ENCODE peak calls at places on chromosomes 4 and X, in four cellular contexts. One of them, this sample, is unnamed.

GRCh38 chr4:157775971-157776370 is 396.9 kb downstream of the GASK1B start:
- DNase-seq in H9: no peak
- DNase-seq in OCI-LY7: no peak
- DNase-seq in mammary epithelial cell: no peak
- DNase-seq in this sample: no peak

GRCh38 chr4:88457307-88458090 is 580 bp downstream of the HERC5 start:
- DNase-seq in H9: peak; percentile 64
- DNase-seq in OCI-LY7: no peak
- DNase-seq in mammary epithelial cell: peak; percentile 38
- DNase-seq in this sample: peak; percentile 8

GRCh38 chr4:21757281-21757680 is 191.3 kb downstream of the KCNIP4 start:
- DNase-seq in H9: no peak
- DNase-seq in OCI-LY7: no peak
- DNase-seq in mammary epithelial cell: no peak
- DNase-seq in this sample: no peak

GRCh38 chrX:13418126-13419091 is 98.6 kb upstream of the ATXN3L start:
- DNase-seq in H9: no peak
- DNase-seq in OCI-LY7: no peak
- DNase-seq in mammary epithelial cell: peak; percentile 60
- DNase-seq in this sample: peak; percentile 48

GRCh38 chr4:6199344-6199921 is 916 bp downstream of the JAKMIP1 start:
- DNase-seq in H9: no peak
- DNase-seq in OCI-LY7: no peak
- DNase-seq in mammary epithelial cell: peak; percentile 17
- DNase-seq in this sample: peak; percentile 10

GRCh38 chrX:134985479-134985878 is 5.3 kb upstream of the SMIM10 start:
- DNase-seq in H9: no peak
- DNase-seq in OCI-LY7: no peak
- DNase-seq in mammary epithelial cell: no peak
- DNase-seq in this sample: no peak

GRCh38 chr4:101191302-101192098 is 155.8 kb downstream of the PPP3CA start:
- DNase-seq in H9: peak; percentile 61
- DNase-seq in OCI-LY7: no peak
- DNase-seq in mammary epithelial cell: no peak
- DNase-seq in this sample: peak; percentile 93

GRCh38 chr4:83082777-83083176 is 31.8 kb downstream of the PLAC8 start:
- DNase-seq in H9: no peak
- DNase-seq in OCI-LY7: no peak
- DNase-seq in mammary epithelial cell: peak; percentile 51
- DNase-seq in this sample: peak; percentile 10

GRCh38 chr4:159425749-159426376 is 323.0 kb downstream of the RAPGEF2 start:
- DNase-seq in H9: no peak
- DNase-seq in OCI-LY7: no peak
- DNase-seq in mammary epithelial cell: no peak
- DNase-seq in this sample: no peak

GRCh38 chr4:171812377-171813194 is 618 bp upstream of the GALNTL6 start:
- DNase-seq in H9: peak; percentile 40
- DNase-seq in OCI-LY7: no peak
- DNase-seq in mammary epithelial cell: peak; percentile 0
- DNase-seq in this sample: no peak

GRCh38 chr4:36278789-36279188 is 2.6 kb upstream of the DTHD1 start:
- DNase-seq in H9: no peak
- DNase-seq in OCI-LY7: no peak
- DNase-seq in mammary epithelial cell: peak; percentile 96
- DNase-seq in this sample: no peak

GRCh38 chr4:87037921-87038320 is 103.1 kb downstream of the AFF1 start:
- DNase-seq in H9: no peak
- DNase-seq in OCI-LY7: peak; percentile 16
- DNase-seq in mammary epithelial cell: no peak
- DNase-seq in this sample: no peak

GRCh38 chrX:7090506-7091095 is 56.9 kb upstream of the STS start:
- DNase-seq in H9: no peak
- DNase-seq in OCI-LY7: no peak
- DNase-seq in mammary epithelial cell: no peak
- DNase-seq in this sample: no peak

GRCh38 chrX:3268804-3269203 is 77.6 kb downstream of the MXRA5 start:
- DNase-seq in H9: no peak
- DNase-seq in OCI-LY7: no peak
- DNase-seq in mammary epithelial cell: peak; percentile 52
- DNase-seq in this sample: peak; percentile 52

GRCh38 chrX:54230440-54231148 is 47.5 kb upstream of the FAM120C start:
- DNase-seq in H9: no peak
- DNase-seq in OCI-LY7: no peak
- DNase-seq in mammary epithelial cell: no peak
- DNase-seq in this sample: peak; percentile 31

GRCh38 chr4:143531773-143532491 is 18.4 kb downstream of the SMARCA5 start:
- DNase-seq in H9: no peak
- DNase-seq in OCI-LY7: no peak
- DNase-seq in mammary epithelial cell: no peak
- DNase-seq in this sample: no peak

GRCh38 chr4:79467246-79467932 is 59.4 kb upstream of the GK2 start:
- DNase-seq in H9: no peak
- DNase-seq in OCI-LY7: no peak
- DNase-seq in mammary epithelial cell: no peak
- DNase-seq in this sample: peak; percentile 23

GRCh38 chr4:77697860-77698599 is 92.4 kb downstream of the CXCL13 start:
- DNase-seq in H9: peak; percentile 65
- DNase-seq in OCI-LY7: peak; percentile 31
- DNase-seq in mammary epithelial cell: peak; percentile 64
- DNase-seq in this sample: peak; percentile 55

GRCh38 chrX:123704781-123705180 is 28.1 kb downstream of the THOC2 start:
- DNase-seq in H9: no peak
- DNase-seq in OCI-LY7: no peak
- DNase-seq in mammary epithelial cell: no peak
- DNase-seq in this sample: no peak

GRCh38 chr4:139656614-139657486 is 8.8 kb upstream of the MGST2 start:
- DNase-seq in H9: peak; percentile 76
- DNase-seq in OCI-LY7: peak; percentile 81
- DNase-seq in mammary epithelial cell: peak; percentile 73
- DNase-seq in this sample: peak; percentile 56

GRCh38 chr4:48692897-48693296 is 87.2 kb downstream of the FRYL start:
- DNase-seq in H9: no peak
- DNase-seq in OCI-LY7: no peak
- DNase-seq in mammary epithelial cell: no peak
- DNase-seq in this sample: peak; percentile 23

GRCh38 chrX:131675596-131676194 is 131.8 kb downstream of the OR13H1 start:
- DNase-seq in H9: peak; percentile 27
- DNase-seq in OCI-LY7: peak; percentile 2
- DNase-seq in mammary epithelial cell: peak; percentile 16
- DNase-seq in this sample: no peak

GRCh38 chrX:130799393-130799792 is 103.6 kb downstream of the ENOX2 start:
- DNase-seq in H9: no peak
- DNase-seq in OCI-LY7: no peak
- DNase-seq in mammary epithelial cell: peak; percentile 60
- DNase-seq in this sample: peak; percentile 36

GRCh38 chrX:39397561-39398200 is 596.4 kb downstream of the MID1IP1 start:
- DNase-seq in H9: no peak
- DNase-seq in OCI-LY7: no peak
- DNase-seq in mammary epithelial cell: no peak
- DNase-seq in this sample: no peak

GRCh38 chr4:69881173-69881773 is 21.3 kb upstream of the SULT1E1 start:
- DNase-seq in H9: peak; percentile 26
- DNase-seq in OCI-LY7: peak; percentile 33
- DNase-seq in mammary epithelial cell: peak; percentile 27
- DNase-seq in this sample: peak; percentile 13

GRCh38 chrX:46294234-46294633 is 251.0 kb downstream of the ZNF674 start:
- DNase-seq in H9: no peak
- DNase-seq in OCI-LY7: no peak
- DNase-seq in mammary epithelial cell: no peak
- DNase-seq in this sample: peak; percentile 78

GRCh38 chr4:125283702-125284279 is 31.0 kb upstream of the FAT4 start:
- DNase-seq in H9: no peak
- DNase-seq in OCI-LY7: peak; percentile 25
- DNase-seq in mammary epithelial cell: peak; percentile 12
- DNase-seq in this sample: peak; percentile 10

GRCh38 chrX:84339507-84340364 is 151.7 kb upstream of the RPS6KA6 start:
- DNase-seq in H9: no peak
- DNase-seq in OCI-LY7: peak; percentile 3
- DNase-seq in mammary epithelial cell: peak; percentile 17
- DNase-seq in this sample: no peak

GRCh38 chrX:9318761-9319160 is 146.1 kb upstream of the TBL1X start:
- DNase-seq in H9: no peak
- DNase-seq in OCI-LY7: no peak
- DNase-seq in mammary epithelial cell: no peak
- DNase-seq in this sample: no peak

GRCh38 chr4:13327991-13328390 is 156.1 kb downstream of the RAB28 start:
- DNase-seq in H9: no peak
- DNase-seq in OCI-LY7: no peak
- DNase-seq in mammary epithelial cell: peak; percentile 1
- DNase-seq in this sample: no peak

GRCh38 chrX:74535633-74536141 is 78.7 kb downstream of the RLIM start:
- DNase-seq in H9: peak; percentile 44
- DNase-seq in OCI-LY7: no peak
- DNase-seq in mammary epithelial cell: peak; percentile 68
- DNase-seq in this sample: peak; percentile 70

GRCh38 chrX:8984231-8984630 is 49.7 kb downstream of the FAM9B start:
- DNase-seq in H9: no peak
- DNase-seq in OCI-LY7: no peak
- DNase-seq in mammary epithelial cell: no peak
- DNase-seq in this sample: no peak

GRCh38 chr4:133151681-133152329 is 2.7 kb downstream of the PCDH10 start:
- DNase-seq in H9: peak; percentile 73
- DNase-seq in OCI-LY7: no peak
- DNase-seq in mammary epithelial cell: no peak
- DNase-seq in this sample: peak; percentile 48

GRCh38 chrX:43809463-43809862 is 72.8 kb downstream of the MAOB start:
- DNase-seq in H9: no peak
- DNase-seq in OCI-LY7: no peak
- DNase-seq in mammary epithelial cell: no peak
- DNase-seq in this sample: peak; percentile 36

GRCh38 chrX:13489451-13489850 is 80.0 kb upstream of the EGFL6 start:
- DNase-seq in H9: no peak
- DNase-seq in OCI-LY7: no peak
- DNase-seq in mammary epithelial cell: peak; percentile 70
- DNase-seq in this sample: peak; percentile 78

GRCh38 chr4:119299221-119300071 is 22.5 kb downstream of the FABP2 start:
- DNase-seq in H9: no peak
- DNase-seq in OCI-LY7: peak; percentile 62
- DNase-seq in mammary epithelial cell: peak; percentile 33
- DNase-seq in this sample: peak; percentile 10

GRCh38 chr4:119297795-119298194 is 24.1 kb downstream of the FABP2 start:
- DNase-seq in H9: no peak
- DNase-seq in OCI-LY7: no peak
- DNase-seq in mammary epithelial cell: no peak
- DNase-seq in this sample: no peak

GRCh38 chr4:119300388-119301131 is 21.4 kb downstream of the FABP2 start:
- DNase-seq in H9: peak; percentile 96
- DNase-seq in OCI-LY7: peak; percentile 93
- DNase-seq in mammary epithelial cell: peak; percentile 98
- DNase-seq in this sample: peak; percentile 81

GRCh38 chr4:119302073-119302832 is 19.7 kb downstream of the FABP2 start:
- DNase-seq in H9: no peak
- DNase-seq in OCI-LY7: no peak
- DNase-seq in mammary epithelial cell: no peak
- DNase-seq in this sample: no peak

DNA sequence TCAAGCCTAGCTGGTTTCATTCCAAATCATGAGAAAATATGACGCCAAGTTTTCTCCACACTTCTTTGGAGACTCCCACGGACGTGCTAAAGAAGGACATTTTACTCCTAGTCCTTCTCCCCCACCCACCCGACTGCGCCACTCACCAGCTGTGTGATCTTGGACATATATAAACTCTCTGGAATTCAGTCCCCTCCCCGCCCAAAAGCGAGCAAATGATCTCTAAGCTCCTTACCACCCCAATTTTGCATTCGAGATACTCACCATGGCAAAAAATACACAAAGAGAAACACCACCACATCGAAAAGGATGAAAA is 21.9 kb downstream of the FABP2 start:
- DNase-seq in H9: no peak
- DNase-seq in OCI-LY7: no peak
- DNase-seq in mammary epithelial cell: no peak
- DNase-seq in this sample: no peak
- H2AFZ ChIP-seq in H9: no peak overlapping the region
- H2AFZ ChIP-seq in OCI-LY7: peak overlapping the region; percentile 99
- H2AFZ ChIP-seq in mammary epithelial cell: peak overlapping the region; percentile 79
- H2AFZ ChIP-seq in this sample: peak overlapping the region; percentile 91

DNA sequence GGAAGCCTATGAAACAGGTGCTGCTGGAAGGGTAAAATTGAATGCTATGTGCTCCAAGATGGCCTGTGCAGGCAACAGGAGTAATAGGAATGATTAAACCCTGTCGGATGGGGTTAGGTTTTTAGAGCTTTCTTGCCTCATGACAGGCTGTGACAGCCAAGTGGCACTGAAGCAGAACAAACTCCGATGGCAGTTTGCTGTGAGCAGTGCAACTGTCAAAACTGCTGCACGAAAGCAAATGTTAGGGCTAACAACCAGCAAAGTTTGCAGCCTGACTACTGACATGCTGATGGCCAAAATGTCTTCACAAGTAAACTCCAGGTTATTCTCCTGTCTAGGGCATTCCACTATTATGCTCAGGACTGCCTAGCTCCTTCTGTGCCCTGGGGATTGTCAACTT is 486.8 kb upstream of the TENM3 start:
- DNase-seq in H9: no peak
- DNase-seq in OCI-LY7: no peak
- DNase-seq in mammary epithelial cell: no peak
- DNase-seq in this sample: no peak
- H2AFZ ChIP-seq in H9: no peak overlapping the region
- H2AFZ ChIP-seq in OCI-LY7: no peak overlapping the region
- H2AFZ ChIP-seq in mammary epithelial cell: no peak overlapping the region
- H2AFZ ChIP-seq in this sample: peak overlapping the region; percentile 8

GRCh38 chr4:91590242-91590641 is 713.5 kb upstream of the GRID2 start:
- DNase-seq in H9: no peak
- DNase-seq in OCI-LY7: no peak
- DNase-seq in mammary epithelial cell: no peak
- DNase-seq in this sample: no peak
- H2AFZ ChIP-seq in H9: no peak overlapping the region
- H2AFZ ChIP-seq in OCI-LY7: no peak overlapping the region
- H2AFZ ChIP-seq in mammary epithelial cell: no peak overlapping the region
- H2AFZ ChIP-seq in this sample: no peak overlapping the region

GRCh38 chr4:102430511-102430910 is 70.6 kb upstream of the NFKB1 start:
- DNase-seq in H9: no peak
- DNase-seq in OCI-LY7: no peak
- DNase-seq in mammary epithelial cell: peak; percentile 36
- DNase-seq in this sample: peak; percentile 24
- H2AFZ ChIP-seq in H9: peak overlapping the region; percentile 23
- H2AFZ ChIP-seq in OCI-LY7: peak overlapping the region; percentile 100
- H2AFZ ChIP-seq in mammary epithelial cell: peak overlapping the region; percentile 57
- H2AFZ ChIP-seq in this sample: no peak overlapping the region

GRCh38 chr4:186762865-186763264 is 39.2 kb upstream of the FAT1 start:
- DNase-seq in H9: no peak
- DNase-seq in OCI-LY7: no peak
- DNase-seq in mammary epithelial cell: no peak
- DNase-seq in this sample: no peak

GRCh38 chr4:186762361-186762760 is 38.7 kb upstream of the FAT1 start:
- DNase-seq in H9: no peak
- DNase-seq in OCI-LY7: no peak
- DNase-seq in mammary epithelial cell: no peak
- DNase-seq in this sample: no peak

GRCh38 chr4:186765673-186766546 is 42.3 kb upstream of the FAT1 start:
- DNase-seq in H9: no peak
- DNase-seq in OCI-LY7: no peak
- DNase-seq in mammary epithelial cell: peak; percentile 62
- DNase-seq in this sample: peak; percentile 26

GRCh38 chr4:186765138-186765537 is 41.5 kb upstream of the FAT1 start:
- DNase-seq in H9: peak; percentile 52
- DNase-seq in OCI-LY7: no peak
- DNase-seq in mammary epithelial cell: peak; percentile 95
- DNase-seq in this sample: peak; percentile 70

GRCh38 chr4:186764457-186764856 is 40.8 kb upstream of the FAT1 start:
- DNase-seq in H9: no peak
- DNase-seq in OCI-LY7: no peak
- DNase-seq in mammary epithelial cell: no peak
- DNase-seq in this sample: no peak
- H2AFZ ChIP-seq in H9: no peak overlapping the region
- H2AFZ ChIP-seq in OCI-LY7: no peak overlapping the region
- H2AFZ ChIP-seq in mammary epithelial cell: peak overlapping the region; percentile 6
- H2AFZ ChIP-seq in this sample: no peak overlapping the region

This sample was measured in astrocyte.